ENCODE peak calls at places on chromosomes 2 and 18, in five cellular contexts. P is neural progenitor cell, I is psoas muscle, X is AG09309, V is sigmoid colon. S is an unnamed sample.

GRCh38 chr18:32280911-32281310 is 91.1 kb downstream of the MEP1B start:
- DNase-seq in X (no peak), P (no peak), I (no peak), V (no peak), S (no peak)

GRCh38 chr18:79528296-79528695 is 132.6 kb downstream of the NFATC1 start:
- DNase-seq in I (no peak), V (peak), X (no peak), P (no peak), S (no peak)

GRCh38 chr2:71101656-71102055 is 28.4 kb downstream of the MCEE start:
- DNase-seq in V (no peak), I (no peak), X (peak), P (no peak), S (no peak)

GRCh38 chr2:32043561-32043960 is 4.0 kb upstream of the DPY30 start:
- DNase-seq in V (no peak), I (no peak), X (no peak), P (no peak), S (no peak)

GRCh38 chr18:8288447-8289213 is 320.6 kb upstream of the RAB12 start:
- DNase-seq in I (no peak), V (no peak), P (peak), X (no peak), S (no peak)

GRCh38 chr2:240963376-240964220 is 34.8 kb upstream of the SNED1 start:
- DNase-seq in I (peak), P (no peak), X (no peak), V (no peak), S (no peak)

GRCh38 chr18:69689081-69689759 is 258.5 kb downstream of the CD226 start:
- DNase-seq in V (no peak), X (no peak), I (no peak), P (no peak), S (no peak)

GRCh38 chr2:196336715-196337617 is 165.6 kb upstream of the STK17B start:
- DNase-seq in X (no peak), P (peak), I (no peak), V (no peak), S (no peak)

GRCh38 chr2:10814571-10815331 is 2.2 kb upstream of the PDIA6 start:
- DNase-seq in V (peak), P (peak), I (no peak), X (no peak), S (no peak)

GRCh38 chr2:20229322-20230201 is 4.6 kb upstream of the SDC1 start:
- DNase-seq in V (no peak), P (no peak), I (no peak), X (peak), S (no peak)

GRCh38 chr2:108637304-108637669 is 82.0 kb upstream of the RANBP2 start:
- DNase-seq in V (no peak), X (peak), P (no peak), I (peak), S (no peak)

GRCh38 chr18:9925795-9926194 is 12.0 kb downstream of the VAPA start:
- DNase-seq in V (no peak), X (no peak), I (no peak), P (no peak), S (no peak)

GRCh38 chr2:99697811-99698568 is 208.2 kb upstream of the REV1 start:
- DNase-seq in V (no peak), X (peak), P (no peak), I (no peak), S (no peak)

GRCh38 chr2:52000156-52000855 is 968.4 kb upstream of the NRXN1 start:
- DNase-seq in V (no peak), I (no peak), X (no peak), P (no peak), S (no peak)

GRCh38 chr2:172101008-172101706 is 1.5 kb downstream of the DLX2 start:
- DNase-seq in P (peak), V (no peak), X (no peak), I (no peak), S (no peak)

GRCh38 chr18:35680139-35680551 is 98.6 kb downstream of the GALNT1 start:
- DNase-seq in I (no peak), X (no peak), P (no peak), V (no peak), S (no peak)

GRCh38 chr2:6845312-6845711 is 20.4 kb downstream of the CMPK2 start:
- DNase-seq in V (no peak), P (peak), X (no peak), I (no peak), S (no peak)

GRCh38 chr18:62506495-62507143 is 16.2 kb upstream of the ZCCHC2 start:
- DNase-seq in P (no peak), I (no peak), V (no peak), X (no peak), S (no peak)

GRCh38 chr2:178761759-178762371 is 45.4 kb downstream of the TTN start:
- DNase-seq in P (peak), X (peak), I (no peak), V (no peak), S (peak)

GRCh38 chr2:238244151-238244550 is 4.3 kb upstream of the HES6 start:
- DNase-seq in P (no peak), V (no peak), X (no peak), I (no peak), S (no peak)

GRCh38 chr2:66574701-66575624 is 140.0 kb downstream of the MEIS1 start:
- DNase-seq in P (peak), X (no peak), V (peak), I (peak), S (no peak)

GRCh38 chr2:118878531-118879149 is 31.2 kb upstream of the EN1 start:
- DNase-seq in I (no peak), P (no peak), V (no peak), X (no peak), S (no peak)

GRCh38 chr2:118881490-118882129 is 34.2 kb upstream of the EN1 start:
- DNase-seq in V (no peak), X (no peak), P (peak), I (no peak), S (peak)

GRCh38 chr2:118882693-118883336 is 35.4 kb upstream of the EN1 start:
- DNase-seq in I (peak), V (peak), X (peak), P (peak), S (peak)
- H3K4me3 ChIP-seq in I (peak), V (no peak), X (peak), P (no peak), S (peak)

GRCh38 chr2:59935005-59935404 is 618.4 kb downstream of the BCL11A start:
- DNase-seq in I (no peak), V (no peak), P (no peak), X (no peak), S (no peak)
- TF ChIP-seq CTCF in I (no peak), V (no peak), P (peak), X (no peak), S (no peak)

GRCh38 chr2:101737478-101738240 is 40.2 kb downstream of the MAP4K4 start:
- DNase-seq in P (no peak), I (no peak), V (no peak), X (no peak), S (no peak)
- H3K4me3 ChIP-seq in P (no peak), I (no peak), V (no peak), X (no peak), S (no peak)

GRCh38 chr2:203394519-203395227 is 66.5 kb downstream of the ABI2 start:
- DNase-seq in X (no peak), P (peak), I (no peak), V (no peak), S (no peak)
- TF ChIP-seq CTCF in X (no peak), P (peak), I (no peak), V (no peak), S (no peak)

DNA sequence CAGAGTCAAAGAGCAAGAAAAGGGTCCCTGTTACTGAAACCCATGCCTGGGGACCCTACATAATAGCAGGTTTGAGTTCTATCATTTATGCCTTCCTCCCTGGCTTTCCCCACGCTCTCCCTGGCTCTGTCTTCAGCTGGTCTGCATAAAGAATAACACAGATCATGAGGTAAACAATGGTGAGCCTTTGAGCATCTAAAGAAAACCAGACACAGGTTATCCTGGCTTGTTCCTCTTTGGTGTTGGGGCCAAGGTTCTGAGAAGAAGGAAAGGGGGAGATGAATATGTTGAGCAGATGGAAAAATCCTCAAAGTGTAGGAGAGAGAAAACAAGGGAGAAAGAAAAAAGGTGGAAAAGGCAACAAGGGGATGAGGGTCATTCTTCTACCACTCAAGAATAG is 127.3 kb downstream of the CABYR start:
- DNase-seq in X (no peak), P (no peak), I (no peak), V (no peak), S (no peak)
- H3K4me3 ChIP-seq in X (no peak), P (no peak), I (no peak), V (no peak), S (no peak)

GRCh38 chr2:173966274-173967098 is 1.3 kb upstream of the SP3 start:
- DNase-seq in X (no peak), V (no peak), P (no peak), I (no peak), S (no peak)

GRCh38 chr2:173963817-173964564 is 1.2 kb downstream of the SP3 start:
- DNase-seq in V (peak), X (no peak), P (peak), I (peak), S (peak)

GRCh38 chr2:173963323-173963816 is 1.8 kb downstream of the SP3 start:
- DNase-seq in P (no peak), X (no peak), V (peak), I (no peak), S (peak)

GRCh38 chr2:173964565-173965371 is 405 bp downstream of the SP3 start:
- DNase-seq in I (peak), P (peak), V (peak), X (no peak), S (no peak)

DNA sequence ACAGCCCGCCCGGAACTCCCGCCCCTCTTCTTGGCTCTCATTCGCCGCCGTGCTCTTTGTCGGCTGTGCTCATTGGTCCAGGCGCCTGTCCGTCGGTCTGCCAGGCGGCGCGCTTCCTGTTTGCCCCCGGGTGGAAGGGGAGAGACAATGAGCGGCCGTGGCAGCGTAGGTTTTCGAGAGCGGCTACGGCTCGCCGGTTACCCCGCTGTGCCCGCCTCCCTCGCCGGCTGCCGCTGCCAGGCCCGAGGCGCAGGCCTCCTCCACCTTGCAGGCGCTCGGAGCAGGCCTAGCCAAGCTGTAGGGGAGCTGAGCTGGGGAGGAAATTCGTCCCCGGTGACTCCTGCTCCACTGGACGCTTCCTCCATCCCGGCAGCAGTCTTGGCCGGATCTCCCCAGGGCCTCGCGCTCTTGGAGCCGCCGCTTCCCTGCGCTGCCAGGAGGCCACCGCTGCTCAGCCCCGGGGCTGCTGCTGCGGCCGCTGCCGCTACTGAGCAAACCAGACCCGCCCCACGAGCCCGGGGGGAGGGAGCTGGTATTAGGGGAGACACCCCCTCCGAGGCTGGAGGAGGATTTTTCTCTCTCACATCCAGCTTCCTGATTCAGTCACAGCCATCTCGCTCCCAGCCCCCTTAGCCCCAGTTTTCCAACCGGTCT is at the start of gene SP3:
- DNase-seq in V (peak), X (peak), I (peak), P (peak), S (peak)
- TF ChIP-seq CTCF in V (no peak), X (no peak), I (no peak), P (no peak), S (no peak)

GRCh38 chr18:21458322-21458721 is 142.2 kb downstream of the ESCO1 start:
- DNase-seq in P (no peak), V (no peak), X (no peak), I (peak), S (no peak)
- H3K4me3 ChIP-seq in P (no peak), V (no peak), X (no peak), I (peak), S (no peak)

GRCh38 chr2:67707896-67708295 is 310.8 kb downstream of the ETAA1 start:
- DNase-seq in V (no peak), P (no peak), I (no peak), X (no peak), S (no peak)

GRCh38 chr2:67706082-67706481 is 308.9 kb downstream of the ETAA1 start:
- DNase-seq in X (no peak), I (no peak), V (no peak), P (no peak), S (no peak)

GRCh38 chr2:67701011-67701410 is 303.9 kb downstream of the ETAA1 start:
- DNase-seq in X (peak), P (no peak), I (no peak), V (no peak), S (no peak)

GRCh38 chr2:67702284-67702683 is 305.2 kb downstream of the ETAA1 start:
- DNase-seq in X (no peak), P (no peak), V (no peak), I (no peak), S (no peak)

DNA sequence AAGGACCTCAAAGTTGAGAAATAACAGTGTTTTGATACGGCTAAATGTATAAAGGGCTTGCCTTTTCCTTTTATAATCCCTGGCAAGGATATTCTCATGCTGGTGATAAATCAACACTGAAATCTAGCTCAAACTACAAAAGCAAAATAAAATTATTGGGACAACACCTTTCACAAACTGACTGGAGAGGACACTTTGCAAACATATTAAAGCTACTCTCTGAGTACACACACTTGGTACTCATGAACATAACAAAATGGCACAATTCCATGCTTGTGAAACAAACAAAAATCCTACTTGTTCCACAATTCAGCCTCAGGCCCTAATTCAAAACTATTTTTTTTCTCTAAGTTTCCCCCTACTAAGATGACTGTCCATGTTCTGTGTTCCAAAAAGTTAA is 305.8 kb downstream of the ETAA1 start:
- DNase-seq in I (no peak), P (no peak), X (no peak), V (no peak), S (no peak)
- TF ChIP-seq CTCF in I (no peak), P (no peak), X (no peak), V (no peak), S (no peak)

GRCh38 chr2:216634317-216635148 is 1.3 kb downstream of the IGFBP2 start:
- DNase-seq in V (no peak), X (no peak), P (peak), I (no peak), S (no peak)
- H3K4me3 ChIP-seq in V (peak), X (peak), P (peak), I (peak), S (no peak)